ENCODE peak calls at places on chromosomes 7 and 10, in ten cellular contexts. Q, D, R, C, W, Z, L, T, K and F are unnamed samples.

GRCh38 chr10:34222359-34222758 is 592.7 kb downstream of the PARD3 start:
- DNase-seq in Q (no peak), D (no peak), R (no peak), C (no peak), W (no peak), Z (no peak), L (no peak), T (no peak), K (no peak), F (no peak)

GRCh38 chr10:78973901-78974408 is 94.8 kb upstream of the ZMIZ1 start:
- DNase-seq in Q (peak), D (peak), R (peak), C (peak), W (peak), Z (peak), L (no peak), T (no peak), K (peak), F (peak)

GRCh38 chr10:133113146-133113830 is 25.6 kb downstream of the ADGRA1 start:
- DNase-seq in Q (no peak), D (no peak), R (no peak), C (no peak), W (no peak), Z (no peak), L (no peak), T (no peak), K (no peak), F (no peak)

GRCh38 chr7:6284461-6285360 is 12.3 kb upstream of the CYTH3 start:
- DNase-seq in Q (peak), D (no peak), R (no peak), C (no peak), W (no peak), Z (no peak), L (no peak), T (no peak), K (no peak), F (no peak)

GRCh38 chr10:100978896-100979185 is 8.5 kb downstream of the MRPL43 start:
- DNase-seq in Q (no peak), D (no peak), R (no peak), C (peak), W (no peak), Z (no peak), L (peak), T (no peak), K (peak), F (no peak)

GRCh38 chr7:5629941-5630340 is 151.5 kb downstream of the RNF216 start:
- DNase-seq in Q (no peak), D (peak), R (peak), C (no peak), W (peak), Z (no peak), L (no peak), T (no peak), K (no peak), F (peak)

GRCh38 chr7:112157072-112157471 is 49.1 kb downstream of the DOCK4 start:
- DNase-seq in Q (no peak), D (no peak), R (peak), C (no peak), W (no peak), Z (no peak), L (no peak), T (no peak), K (no peak), F (no peak)

GRCh38 chr7:101927389-101928306 is 110.2 kb downstream of the CUX1 start:
- DNase-seq in Q (no peak), D (no peak), R (no peak), C (peak), W (no peak), Z (no peak), L (peak), T (no peak), K (peak), F (no peak)

GRCh38 chr7:106022193-106022821 is 59.2 kb downstream of the CDHR3 start:
- DNase-seq in Q (no peak), D (peak), R (no peak), C (no peak), W (peak), Z (peak), L (no peak), T (no peak), K (no peak), F (no peak)

GRCh38 chr7:66099232-66099550 is 15.5 kb upstream of the CRCP start:
- DNase-seq in Q (no peak), D (no peak), R (no peak), C (no peak), W (no peak), Z (no peak), L (no peak), T (no peak), K (no peak), F (no peak)

GRCh38 chr7:132065193-132065972 is 509.0 kb upstream of the PODXL start:
- DNase-seq in Q (peak), D (no peak), R (peak), C (peak), W (no peak), Z (peak), L (no peak), T (no peak), K (peak), F (peak)

GRCh38 chr7:1768835-1769234 is 98.8 kb downstream of the ELFN1 start:
- DNase-seq in Q (no peak), D (no peak), R (no peak), C (no peak), W (no peak), Z (peak), L (no peak), T (no peak), K (no peak), F (no peak)

GRCh38 chr10:70566515-70567290 is 35.8 kb downstream of the PRF1 start:
- DNase-seq in Q (no peak), D (no peak), R (no peak), C (no peak), W (no peak), Z (no peak), L (peak), T (no peak), K (no peak), F (no peak)

GRCh38 chr7:73521636-73522080 is 435 bp downstream of the BAZ1B start:
- DNase-seq in Q (peak), D (no peak), R (peak), C (peak), W (peak), Z (peak), L (peak), T (no peak), K (no peak), F (peak)

GRCh38 chr10:52578871-52579405 is 193.6 kb downstream of the MBL2 start:
- DNase-seq in Q (no peak), D (no peak), R (no peak), C (no peak), W (no peak), Z (no peak), L (no peak), T (no peak), K (no peak), F (no peak)

GRCh38 chr7:85001493-85002345 is 185.1 kb downstream of the SEMA3D start:
- DNase-seq in Q (no peak), D (no peak), R (no peak), C (no peak), W (no peak), Z (no peak), L (no peak), T (no peak), K (no peak), F (no peak)

GRCh38 chr7:28411876-28412662 is at the start of gene CREB5:
- DNase-seq in Q (no peak), D (no peak), R (no peak), C (peak), W (no peak), Z (no peak), L (no peak), T (no peak), K (peak), F (no peak)

GRCh38 chr10:7788640-7789335 is 811 bp downstream of the ATP5F1C start:
- DNase-seq in Q (peak), D (peak), R (no peak), C (peak), W (peak), Z (peak), L (no peak), T (no peak), K (no peak), F (no peak)

GRCh38 chr7:132080967-132081668 is 495.2 kb downstream of the PLXNA4 start:
- DNase-seq in Q (no peak), D (no peak), R (no peak), C (no peak), W (no peak), Z (no peak), L (no peak), T (no peak), K (peak), F (no peak)

GRCh38 chr7:127704211-127704610 is 52.2 kb downstream of the SND1 start:
- DNase-seq in Q (no peak), D (no peak), R (no peak), C (no peak), W (no peak), Z (no peak), L (no peak), T (no peak), K (no peak), F (peak)

GRCh38 chr7:31408120-31408729 is 67.7 kb upstream of the NEUROD6 start:
- DNase-seq in Q (no peak), D (no peak), R (peak), C (no peak), W (no peak), Z (no peak), L (no peak), T (no peak), K (no peak), F (no peak)

GRCh38 chr7:22647451-22648257 is 79.3 kb upstream of the IL6 start:
- DNase-seq in Q (no peak), D (no peak), R (no peak), C (no peak), W (no peak), Z (no peak), L (no peak), T (no peak), K (no peak), F (no peak)